ENCODE peak calls at places on chromosomes 3 and 15, in eight cellular contexts. One of them, this sample, is unnamed.

GRCh38 chr3:67468511-67468910 is 185.9 kb downstream of the SUCLG2 start:
- DNase-seq in psoas muscle: no peak
- DNase-seq in CD4-positive, alpha-beta T cell: no peak
- DNase-seq in nephron progenitor cell: no peak
- DNase-seq in fibroblast of lung: no peak
- DNase-seq in fibroblast of mammary gland: peak
- DNase-seq in omental fat pad: no peak
- DNase-seq in thoracic aorta: no peak
- DNase-seq in this sample: no peak

GRCh38 chr3:71102111-71103039 is 481.2 kb downstream of the FOXP1 start:
- DNase-seq in psoas muscle: no peak
- DNase-seq in CD4-positive, alpha-beta T cell: no peak
- DNase-seq in nephron progenitor cell: no peak
- DNase-seq in fibroblast of lung: peak
- DNase-seq in fibroblast of mammary gland: peak
- DNase-seq in omental fat pad: no peak
- DNase-seq in thoracic aorta: no peak
- DNase-seq in this sample: no peak

GRCh38 chr15:60414016-60414682 is 16.4 kb upstream of the ANXA2 start:
- DNase-seq in psoas muscle: no peak
- DNase-seq in CD4-positive, alpha-beta T cell: no peak
- DNase-seq in nephron progenitor cell: no peak
- DNase-seq in fibroblast of lung: peak
- DNase-seq in fibroblast of mammary gland: peak
- DNase-seq in omental fat pad: no peak
- DNase-seq in thoracic aorta: no peak
- DNase-seq in this sample: no peak

GRCh38 chr3:173993299-173993698 is 595.8 kb downstream of the NLGN1 start:
- DNase-seq in psoas muscle: no peak
- DNase-seq in CD4-positive, alpha-beta T cell: no peak
- DNase-seq in nephron progenitor cell: no peak
- DNase-seq in fibroblast of lung: peak
- DNase-seq in fibroblast of mammary gland: peak
- DNase-seq in omental fat pad: no peak
- DNase-seq in thoracic aorta: no peak
- DNase-seq in this sample: peak

GRCh38 chr15:68820205-68820588 is 498 bp downstream of the ANP32A start:
- DNase-seq in psoas muscle: peak
- DNase-seq in CD4-positive, alpha-beta T cell: peak
- DNase-seq in nephron progenitor cell: peak
- DNase-seq in fibroblast of lung: no peak
- DNase-seq in fibroblast of mammary gland: peak
- DNase-seq in omental fat pad: no peak
- DNase-seq in thoracic aorta: no peak
- DNase-seq in this sample: peak

GRCh38 chr3:51559961-51560360 is 21.4 kb downstream of the RAD54L2 start:
- DNase-seq in psoas muscle: no peak
- DNase-seq in CD4-positive, alpha-beta T cell: no peak
- DNase-seq in nephron progenitor cell: no peak
- DNase-seq in fibroblast of lung: no peak
- DNase-seq in fibroblast of mammary gland: no peak
- DNase-seq in omental fat pad: no peak
- DNase-seq in thoracic aorta: no peak
- DNase-seq in this sample: no peak

GRCh38 chr3:185770071-185770470 is 54.8 kb downstream of the IGF2BP2 start:
- DNase-seq in psoas muscle: no peak
- DNase-seq in CD4-positive, alpha-beta T cell: no peak
- DNase-seq in nephron progenitor cell: no peak
- DNase-seq in fibroblast of lung: no peak
- DNase-seq in fibroblast of mammary gland: no peak
- DNase-seq in omental fat pad: no peak
- DNase-seq in thoracic aorta: no peak
- DNase-seq in this sample: no peak

GRCh38 chr15:48361690-48362089 is 30.5 kb downstream of the DUT start:
- DNase-seq in psoas muscle: no peak
- DNase-seq in CD4-positive, alpha-beta T cell: no peak
- DNase-seq in nephron progenitor cell: no peak
- DNase-seq in fibroblast of lung: no peak
- DNase-seq in fibroblast of mammary gland: peak
- DNase-seq in omental fat pad: no peak
- DNase-seq in thoracic aorta: no peak
- DNase-seq in this sample: no peak

GRCh38 chr3:32238027-32238815 is at the start of gene CMTM8:
- DNase-seq in psoas muscle: peak
- DNase-seq in CD4-positive, alpha-beta T cell: peak
- DNase-seq in nephron progenitor cell: peak
- DNase-seq in fibroblast of lung: peak
- DNase-seq in fibroblast of mammary gland: no peak
- DNase-seq in omental fat pad: no peak
- DNase-seq in thoracic aorta: no peak
- DNase-seq in this sample: peak

GRCh38 chr15:41870689-41871081 is 23.2 kb downstream of the SPTBN5 start:
- DNase-seq in psoas muscle: no peak
- DNase-seq in CD4-positive, alpha-beta T cell: peak
- DNase-seq in nephron progenitor cell: no peak
- DNase-seq in fibroblast of lung: peak
- DNase-seq in fibroblast of mammary gland: peak
- DNase-seq in omental fat pad: no peak
- DNase-seq in thoracic aorta: no peak
- DNase-seq in this sample: no peak

GRCh38 chr3:169891886-169892285 is 19.5 kb upstream of the SAMD7 start:
- DNase-seq in psoas muscle: no peak
- DNase-seq in CD4-positive, alpha-beta T cell: no peak
- DNase-seq in nephron progenitor cell: no peak
- DNase-seq in fibroblast of lung: no peak
- DNase-seq in fibroblast of mammary gland: no peak
- DNase-seq in omental fat pad: no peak
- DNase-seq in thoracic aorta: no peak
- DNase-seq in this sample: no peak

GRCh38 chr15:77507151-77507847 is 86.6 kb downstream of the HMG20A start:
- DNase-seq in psoas muscle: peak
- DNase-seq in CD4-positive, alpha-beta T cell: no peak
- DNase-seq in nephron progenitor cell: no peak
- DNase-seq in fibroblast of lung: no peak
- DNase-seq in fibroblast of mammary gland: peak
- DNase-seq in omental fat pad: no peak
- DNase-seq in thoracic aorta: no peak
- DNase-seq in this sample: no peak

GRCh38 chr3:160343132-160343531 is 55.9 kb downstream of the IFT80 start:
- DNase-seq in psoas muscle: no peak
- DNase-seq in CD4-positive, alpha-beta T cell: no peak
- DNase-seq in nephron progenitor cell: no peak
- DNase-seq in fibroblast of lung: peak
- DNase-seq in fibroblast of mammary gland: peak
- DNase-seq in omental fat pad: no peak
- DNase-seq in thoracic aorta: no peak
- DNase-seq in this sample: peak

GRCh38 chr15:77031376-77032050 is 36.6 kb downstream of the PSTPIP1 start:
- DNase-seq in psoas muscle: no peak
- DNase-seq in CD4-positive, alpha-beta T cell: peak
- DNase-seq in nephron progenitor cell: no peak
- DNase-seq in fibroblast of lung: no peak
- DNase-seq in fibroblast of mammary gland: no peak
- DNase-seq in omental fat pad: no peak
- DNase-seq in thoracic aorta: no peak
- DNase-seq in this sample: peak

GRCh38 chr15:82129769-82130168 is 84.0 kb upstream of the MEX3B start:
- DNase-seq in psoas muscle: no peak
- DNase-seq in CD4-positive, alpha-beta T cell: no peak
- DNase-seq in nephron progenitor cell: peak
- DNase-seq in fibroblast of lung: peak
- DNase-seq in fibroblast of mammary gland: peak
- DNase-seq in omental fat pad: no peak
- DNase-seq in thoracic aorta: no peak
- DNase-seq in this sample: no peak

GRCh38 chr3:126555795-126556636 is 2.7 kb downstream of the C3orf22 start:
- DNase-seq in psoas muscle: no peak
- DNase-seq in CD4-positive, alpha-beta T cell: peak
- DNase-seq in nephron progenitor cell: no peak
- DNase-seq in fibroblast of lung: no peak
- DNase-seq in fibroblast of mammary gland: no peak
- DNase-seq in omental fat pad: peak
- DNase-seq in thoracic aorta: no peak
- DNase-seq in this sample: no peak

GRCh38 chr15:46277994-46278885 is 643.4 kb downstream of the SQOR start:
- DNase-seq in psoas muscle: no peak
- DNase-seq in CD4-positive, alpha-beta T cell: no peak
- DNase-seq in nephron progenitor cell: no peak
- DNase-seq in fibroblast of lung: no peak
- DNase-seq in fibroblast of mammary gland: no peak
- DNase-seq in omental fat pad: no peak
- DNase-seq in thoracic aorta: no peak
- DNase-seq in this sample: no peak

GRCh38 chr15:46275701-46276100 is 640.9 kb downstream of the SQOR start:
- DNase-seq in psoas muscle: no peak
- DNase-seq in CD4-positive, alpha-beta T cell: no peak
- DNase-seq in nephron progenitor cell: no peak
- DNase-seq in fibroblast of lung: no peak
- DNase-seq in fibroblast of mammary gland: no peak
- DNase-seq in omental fat pad: no peak
- DNase-seq in thoracic aorta: no peak
- DNase-seq in this sample: no peak

GRCh38 chr15:46277451-46277850 is 642.6 kb downstream of the SQOR start:
- DNase-seq in psoas muscle: no peak
- DNase-seq in CD4-positive, alpha-beta T cell: no peak
- DNase-seq in nephron progenitor cell: no peak
- DNase-seq in fibroblast of lung: no peak
- DNase-seq in fibroblast of mammary gland: no peak
- DNase-seq in omental fat pad: no peak
- DNase-seq in thoracic aorta: no peak
- DNase-seq in this sample: no peak

GRCh38 chr15:46280753-46281521 is 646.1 kb downstream of the SQOR start:
- DNase-seq in psoas muscle: no peak
- DNase-seq in CD4-positive, alpha-beta T cell: no peak
- DNase-seq in nephron progenitor cell: no peak
- DNase-seq in fibroblast of lung: no peak
- DNase-seq in fibroblast of mammary gland: no peak
- DNase-seq in omental fat pad: no peak
- DNase-seq in thoracic aorta: no peak
- DNase-seq in this sample: no peak
- TF ChIP-seq CTCF in psoas muscle: peak
- TF ChIP-seq CTCF in CD4-positive, alpha-beta T cell: no peak
- TF ChIP-seq CTCF in nephron progenitor cell: no peak
- TF ChIP-seq CTCF in fibroblast of lung: no peak
- TF ChIP-seq CTCF in fibroblast of mammary gland: no peak
- TF ChIP-seq CTCF in omental fat pad: no peak
- TF ChIP-seq CTCF in thoracic aorta: no peak
- TF ChIP-seq CTCF in this sample: no peak

DNA sequence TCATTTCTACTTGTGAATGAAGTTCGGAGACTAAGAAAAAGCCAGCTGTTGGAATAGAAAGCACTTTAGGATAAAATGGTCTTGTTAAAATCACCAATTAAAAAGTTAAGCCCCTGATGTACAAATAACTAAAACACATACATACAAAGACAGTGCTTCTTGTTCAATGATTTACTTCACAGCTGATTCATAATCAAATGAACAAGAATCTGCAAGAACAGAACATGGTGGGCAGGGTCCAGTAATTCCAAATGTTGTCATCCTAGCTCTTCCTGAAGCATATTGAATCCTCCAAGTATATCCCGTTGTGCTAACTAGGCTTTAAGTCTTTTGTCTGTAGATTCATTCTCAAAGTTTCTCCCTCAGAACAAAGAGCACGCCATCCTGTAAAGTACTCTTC is 24.5 kb downstream of the NIT2 start:
- DNase-seq in psoas muscle: no peak
- DNase-seq in CD4-positive, alpha-beta T cell: no peak
- DNase-seq in nephron progenitor cell: no peak
- DNase-seq in fibroblast of lung: no peak
- DNase-seq in fibroblast of mammary gland: no peak
- DNase-seq in omental fat pad: no peak
- DNase-seq in thoracic aorta: no peak
- DNase-seq in this sample: no peak
- TF ChIP-seq CTCF in psoas muscle: no peak
- TF ChIP-seq CTCF in CD4-positive, alpha-beta T cell: no peak
- TF ChIP-seq CTCF in nephron progenitor cell: no peak
- TF ChIP-seq CTCF in fibroblast of lung: no peak
- TF ChIP-seq CTCF in fibroblast of mammary gland: no peak
- TF ChIP-seq CTCF in omental fat pad: no peak
- TF ChIP-seq CTCF in thoracic aorta: no peak
- TF ChIP-seq CTCF in this sample: no peak

DNA sequence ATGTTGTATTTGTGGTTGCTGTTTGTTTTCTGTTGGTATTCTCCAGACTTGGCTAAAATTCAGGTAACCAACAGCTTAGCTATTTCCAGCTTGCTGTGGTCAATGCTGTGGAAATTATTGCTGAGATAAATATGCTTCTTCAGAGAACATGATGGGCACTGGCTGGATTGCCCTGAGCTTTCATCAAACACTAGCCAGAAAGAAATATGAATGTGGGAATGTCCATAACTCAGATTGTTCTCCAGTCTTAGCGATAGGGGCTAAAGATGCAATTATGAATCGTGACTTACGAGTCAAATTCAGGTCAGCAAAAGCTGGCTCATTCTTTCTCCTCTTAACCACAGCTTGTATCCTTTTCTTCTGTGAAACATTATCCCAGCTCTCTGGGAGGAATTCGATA is 307.5 kb downstream of the RYR3 start:
- DNase-seq in psoas muscle: no peak
- DNase-seq in CD4-positive, alpha-beta T cell: no peak
- DNase-seq in nephron progenitor cell: no peak
- DNase-seq in fibroblast of lung: no peak
- DNase-seq in fibroblast of mammary gland: peak
- DNase-seq in omental fat pad: no peak
- DNase-seq in thoracic aorta: no peak
- DNase-seq in this sample: no peak
- TF ChIP-seq CTCF in psoas muscle: no peak
- TF ChIP-seq CTCF in CD4-positive, alpha-beta T cell: no peak
- TF ChIP-seq CTCF in nephron progenitor cell: no peak
- TF ChIP-seq CTCF in fibroblast of lung: no peak
- TF ChIP-seq CTCF in fibroblast of mammary gland: no peak
- TF ChIP-seq CTCF in omental fat pad: no peak
- TF ChIP-seq CTCF in thoracic aorta: no peak
- TF ChIP-seq CTCF in this sample: no peak

DNA sequence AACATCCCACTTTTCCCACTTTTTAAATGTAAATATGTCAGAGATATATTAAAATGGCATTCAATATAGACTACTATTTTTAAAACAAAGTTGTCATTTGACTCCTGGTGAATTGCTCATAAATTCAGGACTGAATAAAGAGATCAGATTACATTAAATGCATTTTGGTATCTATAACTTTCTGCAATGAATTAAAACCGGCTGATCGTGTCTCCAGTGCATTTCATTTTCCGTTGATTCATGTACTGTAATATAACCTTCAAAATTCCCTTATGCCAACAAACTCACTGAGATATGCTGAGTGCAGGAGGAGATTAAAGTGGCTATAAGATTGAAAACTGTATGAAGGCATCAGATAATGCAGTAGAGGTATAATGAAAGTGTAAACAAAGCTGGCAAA is 361.1 kb upstream of the CDIN1 start:
- DNase-seq in psoas muscle: no peak
- DNase-seq in CD4-positive, alpha-beta T cell: no peak
- DNase-seq in nephron progenitor cell: no peak
- DNase-seq in fibroblast of lung: no peak
- DNase-seq in fibroblast of mammary gland: no peak
- DNase-seq in omental fat pad: no peak
- DNase-seq in thoracic aorta: no peak
- DNase-seq in this sample: no peak
- TF ChIP-seq CTCF in psoas muscle: no peak
- TF ChIP-seq CTCF in CD4-positive, alpha-beta T cell: no peak
- TF ChIP-seq CTCF in nephron progenitor cell: no peak
- TF ChIP-seq CTCF in fibroblast of lung: no peak
- TF ChIP-seq CTCF in fibroblast of mammary gland: no peak
- TF ChIP-seq CTCF in omental fat pad: no peak
- TF ChIP-seq CTCF in thoracic aorta: no peak
- TF ChIP-seq CTCF in this sample: no peak

GRCh38 chr3:39146083-39146501 is 7.3 kb downstream of the CSRNP1 start:
- DNase-seq in psoas muscle: no peak
- DNase-seq in CD4-positive, alpha-beta T cell: no peak
- DNase-seq in nephron progenitor cell: no peak
- DNase-seq in fibroblast of lung: no peak
- DNase-seq in fibroblast of mammary gland: peak
- DNase-seq in omental fat pad: no peak
- DNase-seq in thoracic aorta: no peak
- DNase-seq in this sample: no peak
- TF ChIP-seq CTCF in psoas muscle: no peak
- TF ChIP-seq CTCF in CD4-positive, alpha-beta T cell: no peak
- TF ChIP-seq CTCF in nephron progenitor cell: no peak
- TF ChIP-seq CTCF in fibroblast of lung: no peak
- TF ChIP-seq CTCF in fibroblast of mammary gland: no peak
- TF ChIP-seq CTCF in omental fat pad: no peak
- TF ChIP-seq CTCF in thoracic aorta: no peak
- TF ChIP-seq CTCF in this sample: no peak

This sample was measured in GM20000.